ENCODE peak calls at places on chromosomes 3 and 15, in ten cellular contexts. Z is fibroblast of mammary gland, V is mesothelial cell of epicardium, N is lung, K is progenitor cell of endocrine pancreas, M is AG04449, R is gastrocnemius medialis, D is osteocyte, P is mucosa of descending colon, W is AG04450. E is an unnamed sample.

GRCh38 chr15:26020871-26021270 is 157.7 kb upstream of the ATP10A start:
- DNase-seq in Z (no peak), V (no peak), N (no peak), K (no peak), M (no peak), R (no peak), D (no peak), P (no peak), W (no peak), E (no peak)

GRCh38 chr15:98888839-98889479 is 118.6 kb downstream of the PGPEP1L start:
- DNase-seq in Z (peak), V (no peak), N (no peak), K (no peak), M (no peak), R (no peak), D (no peak), P (no peak), W (no peak), E (no peak)

GRCh38 chr15:52078876-52079700 is 33.5 kb downstream of the BCL2L10 start:
- DNase-seq in Z (peak), V (peak), N (peak), K (peak), M (no peak), R (peak), D (peak), P (peak), W (no peak), E (peak)

GRCh38 chr3:180680097-180680430 is 775 bp upstream of the CCDC39 start:
- DNase-seq in Z (peak), V (no peak), N (peak), K (no peak), M (no peak), R (no peak), D (no peak), P (no peak), W (no peak), E (no peak)

GRCh38 chr3:186298876-186299275 is 63.2 kb downstream of the DGKG start:
- DNase-seq in Z (peak), V (no peak), N (no peak), K (no peak), M (no peak), R (no peak), D (no peak), P (no peak), W (no peak), E (no peak)

GRCh38 chr3:108329508-108329907 is 33.2 kb downstream of the HHLA2 start:
- DNase-seq in Z (no peak), V (no peak), N (no peak), K (no peak), M (no peak), R (no peak), D (no peak), P (no peak), W (no peak), E (no peak)

GRCh38 chr3:52886049-52886730 is 11.2 kb downstream of the STIMATE start:
- DNase-seq in Z (no peak), V (no peak), N (no peak), K (no peak), M (no peak), R (no peak), D (no peak), P (no peak), W (no peak), E (no peak)

GRCh38 chr3:146747928-146748327 is 142.8 kb upstream of the PLSCR5 start:
- DNase-seq in Z (peak), V (no peak), N (no peak), K (no peak), M (peak), R (no peak), D (no peak), P (no peak), W (peak), E (no peak)

GRCh38 chr3:115784739-115785571 is 161.6 kb downstream of the GAP43 start:
- DNase-seq in Z (peak), V (no peak), N (no peak), K (no peak), M (no peak), R (no peak), D (no peak), P (no peak), W (peak), E (no peak)

GRCh38 chr15:69661871-69662667 is 209.5 kb downstream of the RPLP1 start:
- DNase-seq in Z (no peak), V (no peak), N (no peak), K (no peak), M (no peak), R (no peak), D (no peak), P (no peak), W (no peak), E (peak)

GRCh38 chr15:61118885-61119284 is 110.2 kb downstream of the RORA start:
- DNase-seq in Z (no peak), V (no peak), N (no peak), K (no peak), M (no peak), R (no peak), D (no peak), P (no peak), W (no peak), E (no peak)
- TF ChIP-seq CTCF in Z (peak), V (no peak), N (no peak), K (peak), M (no peak), R (no peak), D (peak), P (no peak), W (no peak), E (peak)

GRCh38 chr15:48913141-48913540 is 35.2 kb downstream of the EID1 start:
- DNase-seq in Z (no peak), V (no peak), N (no peak), K (no peak), M (no peak), R (no peak), D (no peak), P (no peak), W (no peak), E (no peak)

GRCh38 chr15:48914717-48915116 is 36.8 kb downstream of the EID1 start:
- DNase-seq in Z (no peak), V (no peak), N (no peak), K (no peak), M (no peak), R (no peak), D (no peak), P (no peak), W (no peak), E (no peak)
- TF ChIP-seq CTCF in Z (peak), V (no peak), N (no peak), K (no peak), M (no peak), R (no peak), D (no peak), P (no peak), W (no peak), E (no peak)

DNA sequence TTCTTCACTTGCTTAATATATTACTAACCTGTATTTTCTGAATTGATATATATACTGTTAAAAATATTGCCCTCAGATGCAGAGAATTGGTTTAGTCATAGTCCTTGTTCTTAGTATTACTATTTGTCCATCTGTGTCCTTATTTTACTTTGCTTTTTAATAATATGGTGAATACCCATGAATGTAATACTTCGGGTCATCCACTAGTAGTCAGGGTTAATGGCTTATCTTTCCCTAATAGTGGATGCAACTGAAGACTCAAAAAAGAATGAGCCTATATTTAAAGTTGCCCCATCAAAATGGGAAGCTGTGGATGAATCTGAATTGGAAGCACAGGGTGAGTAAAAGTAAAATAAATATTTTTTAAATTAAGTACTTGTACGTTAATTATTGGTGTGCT is 36.5 kb downstream of the U2SURP start:
- DNase-seq in Z (peak), V (no peak), N (no peak), K (no peak), M (no peak), R (no peak), D (no peak), P (no peak), W (no peak), E (no peak)
- TF ChIP-seq CTCF in Z (peak), V (no peak), N (no peak), K (no peak), M (no peak), R (no peak), D (peak), P (no peak), W (peak), E (peak)

GRCh38 chr3:12046406-12046805 is 42.2 kb downstream of the SYN2 start:
- DNase-seq in Z (peak), V (no peak), N (no peak), K (no peak), M (no peak), R (no peak), D (no peak), P (no peak), W (no peak), E (no peak)
- TF ChIP-seq CTCF in Z (peak), V (peak), N (no peak), K (peak), M (no peak), R (no peak), D (peak), P (no peak), W (peak), E (peak)